ENCODE peak calls at places on chromosome 16, in six cellular contexts. O is A549, D is hepatocyte, I is fibroblast of mammary gland, L is cardiac fibroblast, M is neural progenitor cell. H is an unnamed sample.

GRCh38 chr16:1792836-1793577 is 498 bp downstream of the IGFALS start:
- DNase-seq in M (no peak), L (no peak), D (peak), O (no peak), I (no peak), H (no peak)

GRCh38 chr16:55955439-55955838 is 80.3 kb upstream of the CES5A start:
- DNase-seq in M (no peak), L (no peak), O (no peak), D (no peak), I (no peak), H (no peak)

GRCh38 chr16:6837722-6838121 is 494.9 kb upstream of the RBFOX1 start:
- DNase-seq in M (no peak), D (no peak), I (no peak), O (no peak), L (no peak), H (no peak)

GRCh38 chr16:57618306-57619132 is 9.9 kb upstream of the ADGRG1 start:
- DNase-seq in O (no peak), M (no peak), I (no peak), L (peak), D (no peak), H (no peak)

GRCh38 chr16:65727534-65728137 is 605.8 kb upstream of the CDH11 start:
- DNase-seq in M (peak), D (no peak), O (no peak), L (no peak), I (no peak), H (no peak)

GRCh38 chr16:76749780-76750375 is 441.1 kb upstream of the MON1B start:
- DNase-seq in O (no peak), D (no peak), M (no peak), I (no peak), L (no peak), H (no peak)

GRCh38 chr16:8675183-8676159 is 1.1 kb downstream of the ABAT start:
- DNase-seq in D (peak), L (no peak), M (no peak), I (no peak), O (no peak), H (no peak)

GRCh38 chr16:84247341-84247740 is 7.5 kb upstream of the KCNG4 start:
- DNase-seq in O (no peak), I (no peak), L (no peak), M (no peak), D (no peak), H (no peak)

GRCh38 chr16:73262931-73263330 is 215.0 kb upstream of the ZFHX3 start:
- DNase-seq in L (no peak), I (no peak), O (no peak), D (no peak), M (no peak), H (no peak)

GRCh38 chr16:73265124-73265838 is 217.4 kb upstream of the ZFHX3 start:
- DNase-seq in I (no peak), L (no peak), M (no peak), O (no peak), D (no peak), H (no peak)

GRCh38 chr16:73274140-73274539 is 226.2 kb upstream of the ZFHX3 start:
- DNase-seq in M (no peak), I (no peak), D (no peak), O (no peak), L (no peak), H (no peak)

GRCh38 chr16:73268311-73268997 is 220.5 kb upstream of the ZFHX3 start:
- DNase-seq in M (peak), I (no peak), D (no peak), L (peak), O (peak), H (no peak)
- TF ChIP-seq CTCF in M (peak), I (peak), D (no peak), L (peak), O (no peak), H (no peak)

GRCh38 chr16:67163903-67164558 is 514 bp upstream of the HSF4 start:
- DNase-seq in D (no peak), I (no peak), M (peak), O (no peak), L (no peak), H (no peak)
- H3K4me3 ChIP-seq in D (no peak), I (no peak), M (peak), O (no peak), L (peak), H (peak)

GRCh38 chr16:10594312-10594950 is 14.0 kb upstream of the EMP2 start:
- DNase-seq in L (no peak), I (no peak), M (no peak), D (no peak), O (no peak), H (no peak)

GRCh38 chr16:10599626-10600025 is 19.2 kb upstream of the EMP2 start:
- DNase-seq in M (no peak), O (no peak), D (no peak), I (no peak), L (no peak), H (no peak)

GRCh38 chr16:10598157-10598556 is 17.8 kb upstream of the EMP2 start:
- DNase-seq in L (no peak), O (no peak), D (no peak), M (no peak), I (no peak), H (no peak)

GRCh38 chr16:10600792-10601443 is 20.5 kb upstream of the EMP2 start:
- DNase-seq in M (no peak), O (no peak), I (peak), L (peak), D (no peak), H (no peak)

DNA sequence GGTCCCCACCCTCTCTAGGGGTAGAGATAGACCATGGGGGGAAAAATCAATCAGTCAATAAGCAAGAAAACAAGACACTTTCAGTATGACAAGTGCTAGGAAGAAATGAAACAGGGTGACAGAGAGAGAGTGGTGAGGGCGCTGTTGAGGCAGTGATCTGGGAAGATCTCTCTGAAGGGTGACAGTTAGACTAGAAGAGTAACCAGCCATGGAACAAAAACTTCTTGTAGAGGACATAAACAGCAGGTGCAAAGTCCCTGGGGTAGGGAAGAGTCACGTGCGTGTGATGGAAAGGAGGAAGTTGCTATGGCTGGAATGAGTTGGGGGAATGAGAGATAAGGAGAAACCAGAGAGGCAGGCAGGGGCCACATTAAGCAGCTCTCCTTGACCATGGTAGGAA is 16.8 kb upstream of the EMP2 start:
- DNase-seq in I (no peak), M (no peak), O (no peak), L (no peak), D (no peak), H (peak)
- TF ChIP-seq CTCF in I (no peak), M (no peak), O (no peak), L (no peak), D (no peak), H (peak)

DNA sequence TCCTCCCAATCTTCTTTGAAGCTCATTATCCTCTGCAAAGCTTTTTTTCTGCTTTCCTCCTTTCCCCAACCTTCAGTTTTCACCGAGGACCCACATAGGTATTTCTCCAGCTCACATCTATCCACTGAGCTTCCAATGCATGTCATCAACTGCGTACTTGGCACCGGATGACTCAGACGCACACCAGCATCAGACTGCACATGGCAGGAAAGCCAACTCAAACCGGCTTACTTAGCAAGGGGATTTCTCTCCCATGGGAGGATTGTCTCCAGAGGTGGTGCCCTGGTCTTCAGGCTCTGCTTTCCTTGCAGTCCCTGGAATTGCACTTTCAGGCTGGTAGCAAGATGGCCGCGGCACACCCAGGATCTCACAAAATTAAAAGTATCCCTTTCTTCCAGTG is 1.7 kb upstream of the AKTIP start:
- DNase-seq in L (peak), O (no peak), I (peak), D (no peak), M (no peak), H (no peak)
- H3K4me3 ChIP-seq in L (no peak), O (no peak), I (no peak), D (no peak), M (no peak), H (peak)

GRCh38 chr16:31200821-31201510 is 1.6 kb downstream of the PYCARD start:
- DNase-seq in M (no peak), O (no peak), L (peak), I (peak), D (no peak), H (no peak)
- TF ChIP-seq CTCF in M (no peak), O (no peak), L (peak), I (peak), D (no peak), H (peak)

GRCh38 chr16:67539691-67540635 is 11.3 kb downstream of the RIPOR1 start:
- DNase-seq in M (no peak), O (no peak), D (no peak), L (no peak), I (no peak), H (no peak)

GRCh38 chr16:67538666-67539101 is 10.1 kb downstream of the RIPOR1 start:
- DNase-seq in I (no peak), D (no peak), L (no peak), M (peak), O (no peak), H (no peak)

GRCh38 chr16:67537636-67538591 is 9.3 kb downstream of the RIPOR1 start:
- DNase-seq in O (no peak), D (peak), I (no peak), M (peak), L (no peak), H (no peak)

GRCh38 chr16:67540756-67541155 is 12.1 kb downstream of the RIPOR1 start:
- DNase-seq in O (no peak), L (no peak), M (no peak), D (no peak), I (no peak), H (no peak)

GRCh38 chr16:67539271-67539670 is 10.6 kb downstream of the RIPOR1 start:
- DNase-seq in D (no peak), L (no peak), M (no peak), O (no peak), I (no peak), H (no peak)
- H3K4me3 ChIP-seq in D (no peak), L (no peak), M (no peak), O (no peak), I (no peak), H (no peak)

DNA sequence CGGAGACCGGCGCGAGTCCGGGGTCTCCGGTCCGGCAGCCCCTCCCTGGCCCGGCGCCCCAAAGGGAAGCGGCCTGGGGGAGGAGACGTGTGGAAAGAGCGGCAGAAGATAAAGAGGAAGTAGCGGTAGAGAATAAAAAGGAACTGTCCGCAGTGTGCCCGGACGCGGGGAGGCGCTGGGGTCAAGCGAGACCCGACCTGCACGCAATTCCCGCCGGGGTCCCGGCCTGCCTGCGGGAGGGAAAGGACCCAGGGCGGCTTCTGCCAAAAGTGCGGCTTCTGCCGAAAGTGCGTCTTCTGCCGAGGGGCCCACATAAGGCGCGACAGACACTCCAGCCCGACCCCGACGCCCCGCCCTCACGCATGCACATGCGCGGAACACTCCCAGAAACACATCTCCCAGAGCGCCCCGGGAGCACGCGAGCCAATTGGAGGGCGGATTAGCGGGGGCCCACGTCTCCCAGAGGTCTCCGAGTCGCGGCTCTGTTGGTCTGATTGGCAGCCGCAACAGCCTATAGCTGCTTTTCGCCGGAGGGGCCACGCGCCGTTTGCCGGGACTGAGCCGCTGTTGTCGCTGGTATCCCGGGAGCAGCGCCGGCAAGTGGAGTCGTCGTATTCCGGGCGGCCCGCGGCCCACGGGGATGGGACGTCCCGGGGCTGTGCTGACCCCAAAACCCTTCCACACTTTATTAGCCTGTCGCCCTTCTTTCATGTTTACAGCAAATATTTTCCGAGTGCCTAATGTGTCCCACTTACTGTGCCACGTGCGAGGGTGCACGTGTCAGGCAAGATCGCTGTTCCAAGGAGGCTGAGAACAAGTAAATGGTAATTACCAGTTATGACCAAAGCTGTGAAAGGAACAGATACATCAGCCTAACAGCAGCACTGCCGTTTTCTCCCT is 8.0 kb upstream of the MEFV start:
- DNase-seq in O (peak), I (peak), M (peak), L (peak), D (peak), H (peak)
- TF ChIP-seq CTCF in O (no peak), I (no peak), M (peak), L (peak), D (peak), H (peak)

GRCh38 chr16:21610006-21610544 is 10.7 kb downstream of the METTL9 start:
- DNase-seq in D (no peak), O (no peak), L (no peak), M (no peak), I (no peak), H (no peak)

GRCh38 chr16:21610766-21611165 is 11.4 kb downstream of the METTL9 start:
- DNase-seq in O (no peak), D (no peak), I (no peak), M (no peak), L (no peak), H (no peak)

GRCh38 chr16:21611546-21612384 is 12.4 kb downstream of the METTL9 start:
- DNase-seq in O (no peak), M (peak), D (no peak), I (peak), L (no peak), H (no peak)

GRCh38 chr16:21613361-21613760 is 14.0 kb downstream of the METTL9 start:
- DNase-seq in D (no peak), L (no peak), O (no peak), I (no peak), M (no peak), H (no peak)

GRCh38 chr16:21611178-21611545 is 11.8 kb downstream of the METTL9 start:
- DNase-seq in L (peak), O (no peak), M (no peak), D (no peak), I (peak), H (no peak)
- H3K4me3 ChIP-seq in L (no peak), O (no peak), M (no peak), D (no peak), I (no peak), H (no peak)

GRCh38 chr16:80984124-80984892 is 22.4 kb downstream of the CMC2 start:
- DNase-seq in D (no peak), O (no peak), M (no peak), L (no peak), I (no peak), H (no peak)
- TF ChIP-seq CTCF in D (no peak), O (no peak), M (no peak), L (no peak), I (no peak), H (no peak)

GRCh38 chr16:30367349-30368009 is 2.8 kb downstream of the TBC1D10B start:
- DNase-seq in O (no peak), L (no peak), D (peak), I (no peak), M (no peak), H (no peak)
- H3K4me3 ChIP-seq in O (peak), L (peak), D (peak), I (peak), M (peak), H (peak)